ENCODE peak calls at places on chromosomes 5 and 9, in eight cellular contexts. One of them, this sample, is unnamed. For H3K27me3 and H3K4me1, the result is how much of the 10 kb centered on the place peaks cover.

GRCh38 chr9:101369884-101370531 is 14.8 kb downstream of the BAAT start:
- DNase-seq in mammary epithelial cell: no peak
- DNase-seq in right atrium auricular region: no peak
- DNase-seq in IMR-90: no peak
- DNase-seq in neuronal stem cell: no peak
- DNase-seq in PC-3: no peak
- DNase-seq in keratinocyte: no peak
- DNase-seq in heart left ventricle: no peak
- DNase-seq in this sample: no peak

GRCh38 chr5:39440964-39441363 is 16.2 kb upstream of the DAB2 start:
- DNase-seq in mammary epithelial cell: no peak
- DNase-seq in right atrium auricular region: no peak
- DNase-seq in IMR-90: no peak
- DNase-seq in neuronal stem cell: no peak
- DNase-seq in PC-3: no peak
- DNase-seq in keratinocyte: no peak
- DNase-seq in heart left ventricle: no peak
- DNase-seq in this sample: no peak

GRCh38 chr9:125889524-125890473 is 142.6 kb downstream of the PBX3 start:
- DNase-seq in mammary epithelial cell: peak
- DNase-seq in right atrium auricular region: no peak
- DNase-seq in IMR-90: peak
- DNase-seq in neuronal stem cell: peak
- DNase-seq in PC-3: peak
- DNase-seq in keratinocyte: no peak
- DNase-seq in heart left ventricle: peak
- DNase-seq in this sample: peak

GRCh38 chr5:140104100-140104499 is 9.8 kb upstream of the PURA start:
- DNase-seq in mammary epithelial cell: no peak
- DNase-seq in right atrium auricular region: no peak
- DNase-seq in IMR-90: no peak
- DNase-seq in neuronal stem cell: no peak
- DNase-seq in PC-3: no peak
- DNase-seq in keratinocyte: no peak
- DNase-seq in heart left ventricle: no peak
- DNase-seq in this sample: no peak

GRCh38 chr9:114908104-114908621 is 22.2 kb downstream of the TNFSF8 start:
- DNase-seq in mammary epithelial cell: peak
- DNase-seq in right atrium auricular region: no peak
- DNase-seq in IMR-90: peak
- DNase-seq in neuronal stem cell: no peak
- DNase-seq in PC-3: peak
- DNase-seq in keratinocyte: peak
- DNase-seq in heart left ventricle: no peak
- DNase-seq in this sample: no peak

GRCh38 chr9:89597711-89598707 is 6.8 kb upstream of the GADD45G start:
- DNase-seq in mammary epithelial cell: peak
- DNase-seq in right atrium auricular region: no peak
- DNase-seq in IMR-90: peak
- DNase-seq in neuronal stem cell: peak
- DNase-seq in PC-3: peak
- DNase-seq in keratinocyte: no peak
- DNase-seq in heart left ventricle: no peak
- DNase-seq in this sample: peak

GRCh38 chr9:130237071-130237470 is 28.5 kb upstream of the HMCN2 start:
- DNase-seq in mammary epithelial cell: no peak
- DNase-seq in right atrium auricular region: no peak
- DNase-seq in IMR-90: no peak
- DNase-seq in neuronal stem cell: no peak
- DNase-seq in PC-3: no peak
- DNase-seq in keratinocyte: no peak
- DNase-seq in heart left ventricle: no peak
- DNase-seq in this sample: no peak

GRCh38 chr9:106602354-106602753 is 260.6 kb upstream of the ZNF462 start:
- DNase-seq in mammary epithelial cell: peak
- DNase-seq in right atrium auricular region: no peak
- DNase-seq in IMR-90: no peak
- DNase-seq in neuronal stem cell: no peak
- DNase-seq in PC-3: peak
- DNase-seq in keratinocyte: no peak
- DNase-seq in heart left ventricle: no peak
- DNase-seq in this sample: no peak

GRCh38 chr5:72386639-72387038 is 66.5 kb downstream of the PTCD2 start:
- DNase-seq in mammary epithelial cell: no peak
- DNase-seq in right atrium auricular region: peak
- DNase-seq in IMR-90: no peak
- DNase-seq in neuronal stem cell: no peak
- DNase-seq in PC-3: no peak
- DNase-seq in keratinocyte: no peak
- DNase-seq in heart left ventricle: no peak
- DNase-seq in this sample: no peak

GRCh38 chr9:14315754-14316573 is 2.0 kb upstream of the NFIB start:
- DNase-seq in mammary epithelial cell: no peak
- DNase-seq in right atrium auricular region: no peak
- DNase-seq in IMR-90: no peak
- DNase-seq in neuronal stem cell: peak
- DNase-seq in PC-3: peak
- DNase-seq in keratinocyte: no peak
- DNase-seq in heart left ventricle: peak
- DNase-seq in this sample: peak

GRCh38 chr9:33880562-33881089 is 63.7 kb downstream of the UBE2R2 start:
- DNase-seq in mammary epithelial cell: no peak
- DNase-seq in right atrium auricular region: no peak
- DNase-seq in IMR-90: no peak
- DNase-seq in neuronal stem cell: peak
- DNase-seq in PC-3: no peak
- DNase-seq in keratinocyte: no peak
- DNase-seq in heart left ventricle: no peak
- DNase-seq in this sample: no peak

GRCh38 chr9:83066771-83067170 is 3.8 kb upstream of the RASEF start:
- DNase-seq in mammary epithelial cell: peak
- DNase-seq in right atrium auricular region: no peak
- DNase-seq in IMR-90: peak
- DNase-seq in neuronal stem cell: no peak
- DNase-seq in PC-3: peak
- DNase-seq in keratinocyte: no peak
- DNase-seq in heart left ventricle: no peak
- DNase-seq in this sample: no peak

GRCh38 chr5:168477060-168477459 is 9.2 kb upstream of the RARS1 start:
- DNase-seq in mammary epithelial cell: no peak
- DNase-seq in right atrium auricular region: no peak
- DNase-seq in IMR-90: peak
- DNase-seq in neuronal stem cell: no peak
- DNase-seq in PC-3: no peak
- DNase-seq in keratinocyte: no peak
- DNase-seq in heart left ventricle: no peak
- DNase-seq in this sample: no peak

GRCh38 chr5:32193591-32193990 is 19.5 kb upstream of the GOLPH3 start:
- DNase-seq in mammary epithelial cell: peak
- DNase-seq in right atrium auricular region: peak
- DNase-seq in IMR-90: peak
- DNase-seq in neuronal stem cell: no peak
- DNase-seq in PC-3: peak
- DNase-seq in keratinocyte: no peak
- DNase-seq in heart left ventricle: peak
- DNase-seq in this sample: peak

GRCh38 chr5:1140188-1140817 is 28.4 kb upstream of the SLC12A7 start:
- DNase-seq in mammary epithelial cell: peak
- DNase-seq in right atrium auricular region: no peak
- DNase-seq in IMR-90: peak
- DNase-seq in neuronal stem cell: peak
- DNase-seq in PC-3: peak
- DNase-seq in keratinocyte: no peak
- DNase-seq in heart left ventricle: peak
- DNase-seq in this sample: peak

GRCh38 chr5:108620516-108620915 is 127.2 kb upstream of the FER start:
- DNase-seq in mammary epithelial cell: no peak
- DNase-seq in right atrium auricular region: no peak
- DNase-seq in IMR-90: no peak
- DNase-seq in neuronal stem cell: no peak
- DNase-seq in PC-3: no peak
- DNase-seq in keratinocyte: no peak
- DNase-seq in heart left ventricle: no peak
- DNase-seq in this sample: no peak

GRCh38 chr5:59819806-59820205 is 73.7 kb downstream of the PDE4D start:
- DNase-seq in mammary epithelial cell: no peak
- DNase-seq in right atrium auricular region: no peak
- DNase-seq in IMR-90: no peak
- DNase-seq in neuronal stem cell: no peak
- DNase-seq in PC-3: no peak
- DNase-seq in keratinocyte: no peak
- DNase-seq in heart left ventricle: no peak
- DNase-seq in this sample: no peak

GRCh38 chr9:124284237-124284831 is 26.6 kb downstream of the NEK6 start:
- DNase-seq in mammary epithelial cell: no peak
- DNase-seq in right atrium auricular region: no peak
- DNase-seq in IMR-90: peak
- DNase-seq in neuronal stem cell: no peak
- DNase-seq in PC-3: no peak
- DNase-seq in keratinocyte: no peak
- DNase-seq in heart left ventricle: peak
- DNase-seq in this sample: no peak

GRCh38 chr9:105973811-105974407 is 279.6 kb downstream of the TMEM38B start:
- DNase-seq in mammary epithelial cell: no peak
- DNase-seq in right atrium auricular region: no peak
- DNase-seq in IMR-90: no peak
- DNase-seq in neuronal stem cell: peak
- DNase-seq in PC-3: no peak
- DNase-seq in keratinocyte: no peak
- DNase-seq in heart left ventricle: no peak
- DNase-seq in this sample: no peak

GRCh38 chr9:87381050-87381711 is 116.5 kb upstream of the DAPK1 start:
- DNase-seq in mammary epithelial cell: peak
- DNase-seq in right atrium auricular region: no peak
- DNase-seq in IMR-90: peak
- DNase-seq in neuronal stem cell: no peak
- DNase-seq in PC-3: no peak
- DNase-seq in keratinocyte: no peak
- DNase-seq in heart left ventricle: no peak
- DNase-seq in this sample: no peak

GRCh38 chr5:125717209-125717608 is 706.0 kb upstream of the GRAMD2B start:
- DNase-seq in mammary epithelial cell: peak
- DNase-seq in right atrium auricular region: no peak
- DNase-seq in IMR-90: peak
- DNase-seq in neuronal stem cell: peak
- DNase-seq in PC-3: peak
- DNase-seq in keratinocyte: no peak
- DNase-seq in heart left ventricle: no peak
- DNase-seq in this sample: no peak

GRCh38 chr9:21711504-21711903 is 90.9 kb upstream of the MTAP start:
- DNase-seq in mammary epithelial cell: peak
- DNase-seq in right atrium auricular region: no peak
- DNase-seq in IMR-90: peak
- DNase-seq in neuronal stem cell: peak
- DNase-seq in PC-3: no peak
- DNase-seq in keratinocyte: peak
- DNase-seq in heart left ventricle: no peak
- DNase-seq in this sample: no peak

GRCh38 chr9:135079676-135080075 is 7.8 kb upstream of the OLFM1 start:
- DNase-seq in mammary epithelial cell: no peak
- DNase-seq in right atrium auricular region: no peak
- DNase-seq in IMR-90: no peak
- DNase-seq in neuronal stem cell: no peak
- DNase-seq in PC-3: no peak
- DNase-seq in keratinocyte: no peak
- DNase-seq in heart left ventricle: no peak
- DNase-seq in this sample: peak

GRCh38 chr9:99752710-99753109 is 69.0 kb upstream of the NR4A3 start:
- DNase-seq in mammary epithelial cell: peak
- DNase-seq in right atrium auricular region: no peak
- DNase-seq in IMR-90: peak
- DNase-seq in neuronal stem cell: no peak
- DNase-seq in PC-3: peak
- DNase-seq in keratinocyte: peak
- DNase-seq in heart left ventricle: no peak
- DNase-seq in this sample: no peak

GRCh38 chr9:131013771-131014676 is 5.0 kb downstream of the LAMC3 start:
- DNase-seq in mammary epithelial cell: no peak
- DNase-seq in right atrium auricular region: no peak
- DNase-seq in IMR-90: no peak
- DNase-seq in neuronal stem cell: no peak
- DNase-seq in PC-3: no peak
- DNase-seq in keratinocyte: no peak
- DNase-seq in heart left ventricle: peak
- DNase-seq in this sample: no peak

GRCh38 chr5:324736-325612 is 3.5 kb downstream of the AHRR start:
- DNase-seq in mammary epithelial cell: no peak
- DNase-seq in right atrium auricular region: no peak
- DNase-seq in IMR-90: no peak
- DNase-seq in neuronal stem cell: no peak
- DNase-seq in PC-3: no peak
- DNase-seq in keratinocyte: no peak
- DNase-seq in heart left ventricle: no peak
- DNase-seq in this sample: no peak

GRCh38 chr5:45336464-45336863 is 359.7 kb downstream of the HCN1 start:
- DNase-seq in mammary epithelial cell: no peak
- DNase-seq in right atrium auricular region: no peak
- DNase-seq in IMR-90: no peak
- DNase-seq in neuronal stem cell: no peak
- DNase-seq in PC-3: no peak
- DNase-seq in keratinocyte: no peak
- DNase-seq in heart left ventricle: no peak
- DNase-seq in this sample: no peak

GRCh38 chr9:111067472-111067871 is 29.2 kb upstream of the LPAR1 start:
- DNase-seq in mammary epithelial cell: no peak
- DNase-seq in right atrium auricular region: no peak
- DNase-seq in IMR-90: no peak
- DNase-seq in neuronal stem cell: no peak
- DNase-seq in PC-3: no peak
- DNase-seq in keratinocyte: no peak
- DNase-seq in heart left ventricle: no peak
- DNase-seq in this sample: no peak
- H3K4me3 ChIP-seq in mammary epithelial cell: no peak
- H3K4me3 ChIP-seq in right atrium auricular region: no peak
- H3K4me3 ChIP-seq in IMR-90: no peak
- H3K4me3 ChIP-seq in neuronal stem cell: no peak
- H3K4me3 ChIP-seq in PC-3: no peak
- H3K4me3 ChIP-seq in keratinocyte: no peak
- H3K4me3 ChIP-seq in heart left ventricle: no peak
- H3K4me3 ChIP-seq in this sample: no peak

GRCh38 chr5:177397875-177398390 is 2.5 kb downstream of the PFN3 start:
- DNase-seq in mammary epithelial cell: no peak
- DNase-seq in right atrium auricular region: no peak
- DNase-seq in IMR-90: no peak
- DNase-seq in neuronal stem cell: no peak
- DNase-seq in PC-3: no peak
- DNase-seq in keratinocyte: no peak
- DNase-seq in heart left ventricle: no peak
- DNase-seq in this sample: no peak
- H3K27me3 ChIP-seq in mammary epithelial cell: under half
- H3K27me3 ChIP-seq in right atrium auricular region: under half
- H3K27me3 ChIP-seq in IMR-90: half or more
- H3K27me3 ChIP-seq in neuronal stem cell: half or more
- H3K27me3 ChIP-seq in PC-3: under half
- H3K27me3 ChIP-seq in keratinocyte: under half
- H3K27me3 ChIP-seq in heart left ventricle: under half
- H3K27me3 ChIP-seq in this sample: under half

GRCh38 chr5:112002368-112002767 is 245.4 kb upstream of the NREP start:
- DNase-seq in mammary epithelial cell: peak
- DNase-seq in right atrium auricular region: no peak
- DNase-seq in IMR-90: no peak
- DNase-seq in neuronal stem cell: no peak
- DNase-seq in PC-3: no peak
- DNase-seq in keratinocyte: no peak
- DNase-seq in heart left ventricle: no peak
- DNase-seq in this sample: no peak
- H3K4me1 ChIP-seq in mammary epithelial cell: under half
- H3K4me1 ChIP-seq in right atrium auricular region: under half
- H3K4me1 ChIP-seq in IMR-90: under half
- H3K4me1 ChIP-seq in neuronal stem cell: under half
- H3K4me1 ChIP-seq in PC-3: under half
- H3K4me1 ChIP-seq in keratinocyte: under half
- H3K4me1 ChIP-seq in heart left ventricle: under half
- H3K4me1 ChIP-seq in this sample: under half

GRCh38 chr5:91794455-91794854 is 411.3 kb upstream of the ARRDC3 start:
- DNase-seq in mammary epithelial cell: no peak
- DNase-seq in right atrium auricular region: no peak
- DNase-seq in IMR-90: no peak
- DNase-seq in neuronal stem cell: no peak
- DNase-seq in PC-3: peak
- DNase-seq in keratinocyte: no peak
- DNase-seq in heart left ventricle: no peak
- DNase-seq in this sample: no peak
- H3K4me3 ChIP-seq in mammary epithelial cell: no peak
- H3K4me3 ChIP-seq in right atrium auricular region: no peak
- H3K4me3 ChIP-seq in IMR-90: no peak
- H3K4me3 ChIP-seq in neuronal stem cell: no peak
- H3K4me3 ChIP-seq in PC-3: peak
- H3K4me3 ChIP-seq in keratinocyte: no peak
- H3K4me3 ChIP-seq in heart left ventricle: no peak
- H3K4me3 ChIP-seq in this sample: no peak